ENCODE peak calls at places on chromosomes 2 and 18, in five cellular contexts. H, I, N, C and G are unnamed samples.
A peak's percentile ranks its signal among the peaks of the same experiment; 100 is the strongest.

GRCh38 chr18:79797518-79798345 is at the start of gene KCNG2:
- DNase-seq in C (peak; percentile 20), N (no peak), I (no peak), H (peak; percentile 39), G (no peak)

GRCh38 chr2:224104668-224105386 is 65.7 kb upstream of the SERPINE2 start:
- DNase-seq in C (no peak), I (no peak), H (no peak), N (no peak), G (no peak)

GRCh38 chr2:100257939-100258338 is 64.4 kb downstream of the LONRF2 start:
- DNase-seq in I (peak; percentile 60), N (no peak), C (no peak), H (no peak), G (no peak)

GRCh38 chr2:207676827-207677354 is 34.5 kb upstream of the CCNYL1 start:
- DNase-seq in N (no peak), H (no peak), I (no peak), C (no peak), G (no peak)

GRCh38 chr2:207200136-207200535 is 34.4 kb upstream of the KLF7 start:
- DNase-seq in C (no peak), H (no peak), I (no peak), N (no peak), G (no peak)

GRCh38 chr18:2325933-2326332 is 245.4 kb downstream of the METTL4 start:
- DNase-seq in H (no peak), C (no peak), N (no peak), I (no peak), G (no peak)

GRCh38 chr2:14082640-14083039 is 549.9 kb upstream of the LRATD1 start:
- DNase-seq in I (no peak), N (no peak), C (no peak), H (no peak), G (no peak)

GRCh38 chr18:45837283-45838070 is 12.0 kb downstream of the SIGLEC15 start:
- DNase-seq in C (peak; percentile 38), I (no peak), H (peak; percentile 62), N (peak; percentile 2), G (peak; percentile 26)

GRCh38 chr18:48944634-48945033 is 6.1 kb downstream of the SMAD7 start:
- DNase-seq in N (no peak), I (no peak), H (no peak), C (no peak), G (no peak)

GRCh38 chr2:236919209-236919608 is 166.5 kb upstream of the COPS8 start:
- DNase-seq in N (no peak), C (no peak), H (no peak), I (no peak), G (no peak)

GRCh38 chr18:59300676-59301285 is 17.7 kb downstream of the CPLX4 start:
- DNase-seq in H (no peak), N (no peak), C (no peak), I (no peak), G (no peak)

GRCh38 chr2:1869987-1870386 is 125.7 kb upstream of the PXDN start:
- DNase-seq in N (no peak), C (no peak), H (no peak), I (no peak), G (no peak)

GRCh38 chr2:134282638-134283400 is 28.9 kb downstream of the MGAT5 start:
- DNase-seq in I (no peak), H (no peak), C (no peak), N (no peak), G (peak; percentile 29)

GRCh38 chr18:9775172-9775571 is 67.1 kb downstream of the RAB31 start:
- DNase-seq in C (no peak), H (no peak), I (no peak), N (no peak), G (no peak)

GRCh38 chr2:12852135-12852534 is 135.4 kb downstream of the TRIB2 start:
- DNase-seq in C (no peak), I (no peak), H (no peak), N (no peak), G (no peak)

GRCh38 chr2:12824304-12824761 is 107.6 kb downstream of the TRIB2 start:
- DNase-seq in I (no peak), C (no peak), H (peak; percentile 58), N (no peak), G (no peak)

GRCh38 chr2:128607981-128608506 is 289.4 kb upstream of the HS6ST1 start:
- DNase-seq in H (no peak), C (no peak), N (no peak), I (peak; percentile 69), G (no peak)

GRCh38 chr18:51251625-51252024 is 54.1 kb upstream of the MEX3C start:
- DNase-seq in C (no peak), I (no peak), H (no peak), N (no peak), G (no peak)

GRCh38 chr2:210363261-210363660 is 48.3 kb upstream of the MYL1 start:
- DNase-seq in C (no peak), H (no peak), I (no peak), N (no peak), G (no peak)

GRCh38 chr2:30269771-30270145 is 38.4 kb downstream of the LBH start:
- DNase-seq in H (no peak), N (no peak), C (no peak), I (no peak), G (no peak)

GRCh38 chr2:37688771-37689468 is 17.5 kb upstream of the CDC42EP3 start:
- DNase-seq in H (no peak), I (no peak), N (no peak), C (peak; percentile 27), G (no peak)

GRCh38 chr2:237721828-237722227 is 76.8 kb upstream of the RBM44 start:
- DNase-seq in C (no peak), N (no peak), I (peak; percentile 45), H (no peak), G (no peak)

GRCh38 chr2:54889053-54889452 is 161.2 kb downstream of the RTN4 start:
- DNase-seq in C (no peak), H (no peak), N (no peak), I (no peak), G (no peak)

GRCh38 chr18:36419913-36420531 is 122.5 kb downstream of the FHOD3 start:
- DNase-seq in C (no peak), H (no peak), I (no peak), N (no peak), G (no peak)

GRCh38 chr2:51720826-51721225 is 688.9 kb upstream of the NRXN1 start:
- DNase-seq in H (no peak), I (no peak), N (no peak), C (no peak), G (no peak)

GRCh38 chr18:11518788-11519685 is 90.4 kb upstream of the SLC35G4 start:
- DNase-seq in N (no peak), I (no peak), C (peak; percentile 64), H (no peak), G (no peak)

GRCh38 chr2:234502285-234502918 is 5.5 kb upstream of the ARL4C start:
- DNase-seq in I (no peak), H (no peak), N (no peak), C (no peak), G (no peak)

GRCh38 chr2:157839162-157839801 is 36.8 kb downstream of the ACVR1 start:
- DNase-seq in H (peak; percentile 30), I (no peak), C (peak; percentile 66), N (no peak), G (no peak)

GRCh38 chr2:187890690-187891089 is 336.5 kb upstream of the TFPI start:
- DNase-seq in H (no peak), C (no peak), N (no peak), I (no peak), G (no peak)

GRCh38 chr2:98664323-98664722 is 55.9 kb downstream of the UNC50 start:
- DNase-seq in C (no peak), N (peak; percentile 26), I (no peak), H (no peak), G (peak; percentile 69)

GRCh38 chr18:9696112-9696511 is 12.0 kb upstream of the RAB31 start:
- DNase-seq in C (no peak), H (no peak), I (no peak), N (no peak), G (no peak)

GRCh38 chr18:76264073-76264472 is 231.0 kb downstream of the ZNF516 start:
- DNase-seq in N (no peak), I (no peak), C (no peak), H (no peak), G (no peak)

GRCh38 chr2:25328152-25329085 is 13.3 kb downstream of the DNMT3A start:
- DNase-seq in C (no peak), I (no peak), H (no peak), N (no peak), G (no peak)
- H3K4me1 ChIP-seq in C (no peaks in the 10 kb centered on the region), I (no peaks in the 10 kb centered on the region), H (peaks cover 63% of the 10 kb centered on the region), N (peaks cover 3% of the 10 kb centered on the region), G (peaks cover 21% of the 10 kb centered on the region)

GRCh38 chr18:23235860-23236259 is 100.6 kb downstream of the CABLES1 start:
- DNase-seq in I (no peak), H (no peak), C (no peak), N (no peak), G (no peak)
- H3K4me1 ChIP-seq in I (no peaks in the 10 kb centered on the region), H (peaks cover 30% of the 10 kb centered on the region), C (no peaks in the 10 kb centered on the region), N (peaks cover 6% of the 10 kb centered on the region), G (peaks cover 19% of the 10 kb centered on the region)

DNA sequence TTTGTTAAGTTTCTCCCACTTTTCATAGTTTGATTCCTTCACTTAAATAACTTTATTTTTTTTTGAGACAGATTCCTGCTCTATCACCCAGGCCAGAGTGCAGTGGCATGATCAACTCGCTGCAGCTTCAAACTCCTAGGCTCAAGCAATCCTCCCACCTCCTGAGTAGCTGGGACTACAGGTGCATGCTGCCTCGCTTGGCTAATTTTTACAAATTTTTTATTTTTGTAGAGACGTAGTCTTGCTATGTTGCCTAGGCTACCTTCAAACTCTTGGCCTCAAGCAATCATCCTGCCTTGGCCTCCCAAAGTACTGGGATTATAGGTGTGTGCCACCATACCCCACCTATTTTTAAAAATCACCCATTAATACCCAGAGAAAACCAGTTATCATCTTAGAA is 14.2 kb upstream of the WIPF1 start:
- DNase-seq in N (no peak), I (no peak), H (no peak), C (no peak), G (no peak)
- H3K4me1 ChIP-seq in N (peaks cover 39% of the 10 kb centered on the region), I (no peaks in the 10 kb centered on the region), H (peaks cover 18% of the 10 kb centered on the region), C (peaks cover 19% of the 10 kb centered on the region), G (peaks cover 55% of the 10 kb centered on the region)

DNA sequence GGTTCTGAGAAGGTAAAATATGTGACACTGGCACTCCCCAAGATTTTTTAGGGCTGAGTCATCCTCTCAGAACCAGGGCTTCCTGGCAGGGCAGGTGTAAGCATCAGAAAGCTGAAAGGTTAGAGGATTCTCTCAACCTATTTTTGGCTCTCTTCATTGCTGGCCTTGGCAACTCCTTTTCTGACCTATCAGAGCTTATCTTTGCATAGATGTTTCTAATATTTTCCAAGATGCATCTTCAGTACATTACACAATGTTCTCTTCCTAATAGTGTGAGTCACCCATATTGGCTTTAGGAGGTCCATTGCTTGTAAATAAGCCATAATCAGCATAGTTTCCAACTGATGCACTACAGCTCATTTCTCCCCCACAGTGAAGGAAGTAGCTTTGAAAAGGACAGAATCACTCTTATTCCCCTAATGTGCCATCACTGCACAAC is 2008.4 kb upstream of the PIK3C3 start:
- DNase-seq in C (no peak), H (no peak), N (no peak), I (no peak), G (no peak)
- H3K4me1 ChIP-seq in C (no peaks in the 10 kb centered on the region), H (no peaks in the 10 kb centered on the region), N (no peaks in the 10 kb centered on the region), I (no peaks in the 10 kb centered on the region), G (no peaks in the 10 kb centered on the region)

DNA sequence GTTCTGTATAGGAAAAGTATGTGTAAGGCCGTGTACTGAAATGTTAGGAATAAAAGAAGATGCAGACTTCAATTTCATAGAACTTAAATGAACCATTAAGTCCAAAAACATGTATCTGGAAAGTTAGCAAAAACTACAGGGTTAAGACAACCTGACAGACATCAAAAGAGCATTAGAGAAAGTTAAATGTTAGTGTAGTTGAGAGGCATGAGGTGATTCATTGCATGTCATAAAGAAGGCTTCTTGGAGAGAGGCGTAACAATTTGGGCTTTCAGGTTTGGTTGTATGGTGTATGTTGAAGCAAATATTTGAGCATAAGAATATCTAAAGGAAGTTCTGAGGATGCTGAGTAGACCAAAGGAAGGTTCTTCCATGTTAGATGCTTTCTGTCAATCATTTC is 6.3 kb downstream of the EPC2 start:
- DNase-seq in H (no peak), I (no peak), C (no peak), N (no peak), G (no peak)
- H3K4me1 ChIP-seq in H (peaks cover 74% of the 10 kb centered on the region), I (no peaks in the 10 kb centered on the region), C (no peaks in the 10 kb centered on the region), N (peaks cover 23% of the 10 kb centered on the region), G (peaks cover 42% of the 10 kb centered on the region)